ENCODE peak calls at places on chromosomes 13 and 19, in nine cellular contexts. One of them, this sample, is unnamed.

GRCh38 chr13:30718661-30719520 is 16.5 kb upstream of the ALOX5AP start:
- DNase-seq in aorta: no peak
- DNase-seq in breast epithelium: no peak
- DNase-seq in CD8-positive, alpha-beta T cell: no peak
- DNase-seq in cardiac muscle cell: no peak
- DNase-seq in neural progenitor cell: no peak
- DNase-seq in brain microvascular endothelial cell: peak
- DNase-seq in testis: no peak
- DNase-seq in ascending aorta: no peak
- DNase-seq in this sample: peak

GRCh38 chr13:88281846-88282245 is 610.7 kb downstream of the SLITRK5 start:
- DNase-seq in ascending aorta: no peak
- DNase-seq in CD8-positive, alpha-beta T cell: no peak
- DNase-seq in neural progenitor cell: no peak
- DNase-seq in brain microvascular endothelial cell: no peak
- DNase-seq in breast epithelium: no peak
- DNase-seq in testis: no peak
- DNase-seq in cardiac muscle cell: no peak
- DNase-seq in aorta: no peak
- DNase-seq in this sample: no peak

GRCh38 chr13:25584975-25585374 is 213.2 kb downstream of the ATP8A2 start:
- DNase-seq in testis: no peak
- DNase-seq in CD8-positive, alpha-beta T cell: no peak
- DNase-seq in brain microvascular endothelial cell: no peak
- DNase-seq in cardiac muscle cell: no peak
- DNase-seq in ascending aorta: no peak
- DNase-seq in neural progenitor cell: no peak
- DNase-seq in aorta: no peak
- DNase-seq in breast epithelium: no peak
- DNase-seq in this sample: no peak

GRCh38 chr13:97224544-97225324 is 2.6 kb downstream of the MBNL2 start:
- DNase-seq in CD8-positive, alpha-beta T cell: no peak
- DNase-seq in breast epithelium: peak
- DNase-seq in aorta: no peak
- DNase-seq in ascending aorta: peak
- DNase-seq in testis: no peak
- DNase-seq in cardiac muscle cell: no peak
- DNase-seq in neural progenitor cell: no peak
- DNase-seq in brain microvascular endothelial cell: peak
- DNase-seq in this sample: no peak

GRCh38 chr19:4507150-4507452 is 11.2 kb downstream of the PLIN4 start:
- DNase-seq in breast epithelium: no peak
- DNase-seq in cardiac muscle cell: no peak
- DNase-seq in brain microvascular endothelial cell: no peak
- DNase-seq in neural progenitor cell: no peak
- DNase-seq in testis: no peak
- DNase-seq in ascending aorta: no peak
- DNase-seq in aorta: no peak
- DNase-seq in CD8-positive, alpha-beta T cell: no peak
- DNase-seq in this sample: no peak

GRCh38 chr13:43776680-43777079 is 10.1 kb downstream of the ENOX1 start:
- DNase-seq in testis: no peak
- DNase-seq in CD8-positive, alpha-beta T cell: no peak
- DNase-seq in ascending aorta: no peak
- DNase-seq in aorta: no peak
- DNase-seq in cardiac muscle cell: no peak
- DNase-seq in brain microvascular endothelial cell: peak
- DNase-seq in breast epithelium: no peak
- DNase-seq in neural progenitor cell: peak
- DNase-seq in this sample: no peak

GRCh38 chr19:7654401-7654800 is 14.4 kb upstream of the RETN start:
- DNase-seq in ascending aorta: no peak
- DNase-seq in testis: no peak
- DNase-seq in cardiac muscle cell: no peak
- DNase-seq in brain microvascular endothelial cell: no peak
- DNase-seq in breast epithelium: no peak
- DNase-seq in aorta: no peak
- DNase-seq in neural progenitor cell: no peak
- DNase-seq in CD8-positive, alpha-beta T cell: no peak
- DNase-seq in this sample: no peak

GRCh38 chr13:42883142-42883541 is 101.8 kb downstream of the FAM216B start:
- DNase-seq in aorta: no peak
- DNase-seq in testis: no peak
- DNase-seq in neural progenitor cell: no peak
- DNase-seq in ascending aorta: no peak
- DNase-seq in CD8-positive, alpha-beta T cell: no peak
- DNase-seq in cardiac muscle cell: no peak
- DNase-seq in brain microvascular endothelial cell: peak
- DNase-seq in breast epithelium: no peak
- DNase-seq in this sample: no peak

GRCh38 chr13:73131247-73131646 is 72.4 kb downstream of the KLF5 start:
- DNase-seq in aorta: no peak
- DNase-seq in brain microvascular endothelial cell: no peak
- DNase-seq in breast epithelium: no peak
- DNase-seq in CD8-positive, alpha-beta T cell: no peak
- DNase-seq in testis: no peak
- DNase-seq in cardiac muscle cell: no peak
- DNase-seq in ascending aorta: no peak
- DNase-seq in neural progenitor cell: no peak
- DNase-seq in this sample: no peak

GRCh38 chr13:99614465-99614885 is 113.2 kb downstream of the TM9SF2 start:
- DNase-seq in testis: peak
- DNase-seq in CD8-positive, alpha-beta T cell: no peak
- DNase-seq in neural progenitor cell: no peak
- DNase-seq in aorta: no peak
- DNase-seq in ascending aorta: no peak
- DNase-seq in cardiac muscle cell: no peak
- DNase-seq in brain microvascular endothelial cell: no peak
- DNase-seq in breast epithelium: no peak
- DNase-seq in this sample: no peak

GRCh38 chr13:113495494-113496251 is 5.2 kb upstream of the DCUN1D2 start:
- DNase-seq in brain microvascular endothelial cell: no peak
- DNase-seq in aorta: no peak
- DNase-seq in CD8-positive, alpha-beta T cell: no peak
- DNase-seq in breast epithelium: no peak
- DNase-seq in cardiac muscle cell: peak
- DNase-seq in ascending aorta: no peak
- DNase-seq in testis: no peak
- DNase-seq in neural progenitor cell: peak
- DNase-seq in this sample: no peak

GRCh38 chr13:43058836-43059235 is 35.5 kb downstream of the DNAJC15 start:
- DNase-seq in testis: no peak
- DNase-seq in ascending aorta: no peak
- DNase-seq in breast epithelium: no peak
- DNase-seq in brain microvascular endothelial cell: peak
- DNase-seq in neural progenitor cell: no peak
- DNase-seq in CD8-positive, alpha-beta T cell: no peak
- DNase-seq in cardiac muscle cell: no peak
- DNase-seq in aorta: no peak
- DNase-seq in this sample: no peak

GRCh38 chr13:22428188-22428828 is 752.5 kb upstream of the SGCG start:
- DNase-seq in neural progenitor cell: no peak
- DNase-seq in ascending aorta: no peak
- DNase-seq in brain microvascular endothelial cell: no peak
- DNase-seq in breast epithelium: no peak
- DNase-seq in testis: no peak
- DNase-seq in CD8-positive, alpha-beta T cell: no peak
- DNase-seq in cardiac muscle cell: peak
- DNase-seq in aorta: no peak
- DNase-seq in this sample: no peak

GRCh38 chr19:4456566-4456842 is 1.1 kb downstream of the UBXN6 start:
- DNase-seq in breast epithelium: no peak
- DNase-seq in cardiac muscle cell: peak
- DNase-seq in ascending aorta: peak
- DNase-seq in brain microvascular endothelial cell: peak
- DNase-seq in CD8-positive, alpha-beta T cell: no peak
- DNase-seq in neural progenitor cell: peak
- DNase-seq in testis: peak
- DNase-seq in aorta: no peak
- DNase-seq in this sample: no peak

GRCh38 chr19:2331601-2332246 is 3.2 kb downstream of the SPPL2B start:
- DNase-seq in CD8-positive, alpha-beta T cell: no peak
- DNase-seq in cardiac muscle cell: no peak
- DNase-seq in brain microvascular endothelial cell: no peak
- DNase-seq in breast epithelium: no peak
- DNase-seq in testis: no peak
- DNase-seq in aorta: no peak
- DNase-seq in ascending aorta: no peak
- DNase-seq in neural progenitor cell: no peak
- DNase-seq in this sample: no peak
- H3K27ac ChIP-seq in CD8-positive, alpha-beta T cell: peak
- H3K27ac ChIP-seq in cardiac muscle cell: no peak
- H3K27ac ChIP-seq in brain microvascular endothelial cell: no peak
- H3K27ac ChIP-seq in breast epithelium: peak
- H3K27ac ChIP-seq in testis: no peak
- H3K27ac ChIP-seq in aorta: no peak
- H3K27ac ChIP-seq in ascending aorta: no peak
- H3K27ac ChIP-seq in neural progenitor cell: peak
- H3K27ac ChIP-seq in this sample: no peak

DNA sequence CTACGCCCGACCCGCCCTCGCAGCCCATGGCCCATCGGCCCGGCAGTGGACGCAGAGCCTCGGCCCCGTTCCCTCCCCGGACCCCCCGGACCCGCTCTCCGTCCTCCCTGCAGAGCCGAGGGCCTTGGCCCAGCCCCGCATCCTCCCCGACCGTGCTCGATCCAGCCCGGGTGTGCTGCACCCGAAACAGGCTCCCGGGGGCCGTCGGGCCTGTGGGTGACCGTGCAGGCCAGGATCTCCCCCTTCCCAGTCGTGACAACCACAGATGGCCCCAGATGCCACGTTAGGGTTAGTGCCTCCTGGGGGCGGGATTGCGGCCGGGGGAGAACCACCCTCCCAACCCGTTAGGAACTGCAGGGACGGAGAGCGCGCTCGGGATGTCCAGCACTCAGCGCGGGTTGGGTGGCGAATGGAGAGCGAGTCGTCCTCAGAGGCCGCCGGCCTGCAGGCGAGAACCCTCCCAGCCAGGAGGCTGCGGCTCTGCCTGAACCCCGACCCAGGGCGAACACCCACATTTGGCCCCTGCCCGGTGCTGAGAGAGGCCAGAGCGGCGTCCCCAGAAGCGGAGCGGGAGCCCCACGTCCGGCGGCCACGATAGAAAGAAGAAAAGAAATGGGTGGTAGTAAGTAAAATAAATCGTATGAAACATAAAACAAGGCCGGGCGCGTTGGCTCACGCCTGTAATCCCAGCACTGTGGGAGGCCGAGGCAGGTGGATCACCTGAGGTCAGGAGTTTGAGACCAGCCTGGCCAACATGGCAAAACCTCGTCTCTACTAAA is 6.7 kb upstream of the MADCAM1 start:
- DNase-seq in breast epithelium: no peak
- DNase-seq in brain microvascular endothelial cell: no peak
- DNase-seq in aorta: peak
- DNase-seq in testis: no peak
- DNase-seq in ascending aorta: no peak
- DNase-seq in CD8-positive, alpha-beta T cell: no peak
- DNase-seq in neural progenitor cell: peak
- DNase-seq in cardiac muscle cell: peak
- DNase-seq in this sample: no peak
- H3K27ac ChIP-seq in breast epithelium: peak
- H3K27ac ChIP-seq in brain microvascular endothelial cell: no peak
- H3K27ac ChIP-seq in aorta: no peak
- H3K27ac ChIP-seq in testis: peak
- H3K27ac ChIP-seq in ascending aorta: peak
- H3K27ac ChIP-seq in CD8-positive, alpha-beta T cell: no peak
- H3K27ac ChIP-seq in neural progenitor cell: no peak
- H3K27ac ChIP-seq in cardiac muscle cell: peak
- H3K27ac ChIP-seq in this sample: peak

GRCh38 chr19:40724848-40725247 is 7.9 kb downstream of the ITPKC start:
- DNase-seq in cardiac muscle cell: no peak
- DNase-seq in aorta: no peak
- DNase-seq in neural progenitor cell: no peak
- DNase-seq in CD8-positive, alpha-beta T cell: no peak
- DNase-seq in breast epithelium: no peak
- DNase-seq in ascending aorta: no peak
- DNase-seq in brain microvascular endothelial cell: no peak
- DNase-seq in testis: no peak
- DNase-seq in this sample: no peak

GRCh38 chr19:40726279-40726678 is 9.4 kb downstream of the ITPKC start:
- DNase-seq in breast epithelium: no peak
- DNase-seq in CD8-positive, alpha-beta T cell: no peak
- DNase-seq in testis: no peak
- DNase-seq in cardiac muscle cell: no peak
- DNase-seq in ascending aorta: no peak
- DNase-seq in aorta: no peak
- DNase-seq in brain microvascular endothelial cell: no peak
- DNase-seq in neural progenitor cell: no peak
- DNase-seq in this sample: no peak

GRCh38 chr19:40721936-40722661 is 5.2 kb downstream of the ITPKC start:
- DNase-seq in CD8-positive, alpha-beta T cell: no peak
- DNase-seq in neural progenitor cell: no peak
- DNase-seq in cardiac muscle cell: no peak
- DNase-seq in brain microvascular endothelial cell: no peak
- DNase-seq in aorta: no peak
- DNase-seq in breast epithelium: no peak
- DNase-seq in ascending aorta: no peak
- DNase-seq in testis: no peak
- DNase-seq in this sample: no peak

GRCh38 chr19:40724315-40724714 is 7.4 kb downstream of the ITPKC start:
- DNase-seq in breast epithelium: no peak
- DNase-seq in ascending aorta: no peak
- DNase-seq in testis: no peak
- DNase-seq in cardiac muscle cell: no peak
- DNase-seq in neural progenitor cell: no peak
- DNase-seq in brain microvascular endothelial cell: no peak
- DNase-seq in aorta: no peak
- DNase-seq in CD8-positive, alpha-beta T cell: no peak
- DNase-seq in this sample: no peak

DNA sequence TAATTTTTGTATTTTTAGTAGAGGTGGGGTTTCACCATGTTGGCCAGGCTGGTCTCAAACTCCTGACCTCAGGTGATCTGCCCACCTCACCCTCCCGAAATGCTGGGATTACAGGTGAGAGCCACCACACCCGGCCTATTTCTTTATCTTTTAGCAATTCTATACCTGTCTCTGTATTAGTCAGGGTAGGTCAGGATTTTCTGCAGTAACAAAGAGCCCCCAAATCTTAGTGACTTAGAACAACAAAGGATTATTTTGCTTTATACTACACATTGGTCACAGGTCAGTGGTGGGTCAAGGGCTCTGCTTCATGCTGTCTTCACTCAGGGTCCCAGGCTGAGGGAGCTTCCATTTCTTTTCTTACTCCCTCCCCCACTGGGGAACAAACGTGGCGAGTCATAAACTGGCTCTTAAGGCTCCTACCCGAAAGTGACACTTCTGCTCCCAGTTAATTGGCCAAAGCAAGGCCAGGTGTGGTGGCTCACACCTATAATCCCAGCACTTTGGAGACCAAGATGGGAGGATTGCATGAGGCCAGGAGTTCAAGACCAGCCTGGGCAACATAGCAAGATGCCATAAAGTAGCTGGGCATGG is 6.8 kb downstream of the ITPKC start:
- DNase-seq in breast epithelium: no peak
- DNase-seq in CD8-positive, alpha-beta T cell: no peak
- DNase-seq in neural progenitor cell: no peak
- DNase-seq in aorta: no peak
- DNase-seq in brain microvascular endothelial cell: no peak
- DNase-seq in ascending aorta: no peak
- DNase-seq in cardiac muscle cell: no peak
- DNase-seq in testis: no peak
- DNase-seq in this sample: no peak
- H3K27ac ChIP-seq in breast epithelium: peak
- H3K27ac ChIP-seq in CD8-positive, alpha-beta T cell: no peak
- H3K27ac ChIP-seq in neural progenitor cell: no peak
- H3K27ac ChIP-seq in aorta: no peak
- H3K27ac ChIP-seq in brain microvascular endothelial cell: no peak
- H3K27ac ChIP-seq in ascending aorta: no peak
- H3K27ac ChIP-seq in cardiac muscle cell: no peak
- H3K27ac ChIP-seq in testis: no peak
- H3K27ac ChIP-seq in this sample: no peak

GRCh38 chr19:52993342-52994178 is 20.2 kb upstream of the ERVV-1 start:
- DNase-seq in brain microvascular endothelial cell: peak
- DNase-seq in CD8-positive, alpha-beta T cell: peak
- DNase-seq in testis: peak
- DNase-seq in breast epithelium: peak
- DNase-seq in cardiac muscle cell: peak
- DNase-seq in aorta: peak
- DNase-seq in neural progenitor cell: peak
- DNase-seq in ascending aorta: peak
- DNase-seq in this sample: peak
- H3K27ac ChIP-seq in brain microvascular endothelial cell: peak
- H3K27ac ChIP-seq in CD8-positive, alpha-beta T cell: no peak
- H3K27ac ChIP-seq in testis: peak
- H3K27ac ChIP-seq in breast epithelium: peak
- H3K27ac ChIP-seq in cardiac muscle cell: peak
- H3K27ac ChIP-seq in aorta: no peak
- H3K27ac ChIP-seq in neural progenitor cell: no peak
- H3K27ac ChIP-seq in ascending aorta: peak
- H3K27ac ChIP-seq in this sample: peak